ENCODE peak calls at places on chromosome 14, in eight cellular contexts. One of them, this sample, is unnamed.

GRCh38 chr14:68104518-68104917 is 284.9 kb downstream of the RAD51B start:
- ATAC-seq in activated CD8-positive, alpha-beta T cell treated with anti-CD3 and anti-CD28 coated beads, Interleukin-2, amount 10 ng/mL, durations not matched to agents 7 days and 5 days: no peak
- ATAC-seq in PC-3: no peak
- ATAC-seq in right cardiac atrium: peak
- ATAC-seq in psoas muscle: no peak
- ATAC-seq in left cardiac atrium: peak
- ATAC-seq in sciatic nerve: peak
- ATAC-seq in naive B cell: no peak
- ATAC-seq in this sample: peak

GRCh38 chr14:30600907-30601578 is 21.1 kb upstream of the SCFD1 start:
- ATAC-seq in activated CD8-positive, alpha-beta T cell treated with anti-CD3 and anti-CD28 coated beads, Interleukin-2, amount 10 ng/mL, durations not matched to agents 7 days and 5 days: no peak
- ATAC-seq in PC-3: no peak
- ATAC-seq in right cardiac atrium: no peak
- ATAC-seq in psoas muscle: peak
- ATAC-seq in left cardiac atrium: no peak
- ATAC-seq in sciatic nerve: no peak
- ATAC-seq in naive B cell: no peak
- ATAC-seq in this sample: no peak

GRCh38 chr14:75636100-75636692 is 24.5 kb downstream of the ERG28 start:
- ATAC-seq in activated CD8-positive, alpha-beta T cell treated with anti-CD3 and anti-CD28 coated beads, Interleukin-2, amount 10 ng/mL, durations not matched to agents 7 days and 5 days: no peak
- ATAC-seq in PC-3: no peak
- ATAC-seq in right cardiac atrium: peak
- ATAC-seq in psoas muscle: no peak
- ATAC-seq in left cardiac atrium: peak
- ATAC-seq in sciatic nerve: peak
- ATAC-seq in naive B cell: no peak
- ATAC-seq in this sample: no peak

GRCh38 chr14:76267322-76268012 is 108.5 kb upstream of the ESRRB start:
- ATAC-seq in activated CD8-positive, alpha-beta T cell treated with anti-CD3 and anti-CD28 coated beads, Interleukin-2, amount 10 ng/mL, durations not matched to agents 7 days and 5 days: no peak
- ATAC-seq in PC-3: no peak
- ATAC-seq in right cardiac atrium: peak
- ATAC-seq in psoas muscle: peak
- ATAC-seq in left cardiac atrium: peak
- ATAC-seq in sciatic nerve: peak
- ATAC-seq in naive B cell: no peak
- ATAC-seq in this sample: no peak

GRCh38 chr14:102508410-102508773 is 1.2 kb downstream of the ANKRD9 start:
- ATAC-seq in activated CD8-positive, alpha-beta T cell treated with anti-CD3 and anti-CD28 coated beads, Interleukin-2, amount 10 ng/mL, durations not matched to agents 7 days and 5 days: no peak
- ATAC-seq in PC-3: peak
- ATAC-seq in right cardiac atrium: peak
- ATAC-seq in psoas muscle: peak
- ATAC-seq in left cardiac atrium: peak
- ATAC-seq in sciatic nerve: no peak
- ATAC-seq in naive B cell: no peak
- ATAC-seq in this sample: peak

GRCh38 chr14:55915464-55915863 is 202.7 kb upstream of the PELI2 start:
- ATAC-seq in activated CD8-positive, alpha-beta T cell treated with anti-CD3 and anti-CD28 coated beads, Interleukin-2, amount 10 ng/mL, durations not matched to agents 7 days and 5 days: no peak
- ATAC-seq in PC-3: no peak
- ATAC-seq in right cardiac atrium: peak
- ATAC-seq in psoas muscle: no peak
- ATAC-seq in left cardiac atrium: no peak
- ATAC-seq in sciatic nerve: no peak
- ATAC-seq in naive B cell: no peak
- ATAC-seq in this sample: no peak

GRCh38 chr14:64950889-64951288 is 8.3 kb upstream of the GPX2 start:
- ATAC-seq in activated CD8-positive, alpha-beta T cell treated with anti-CD3 and anti-CD28 coated beads, Interleukin-2, amount 10 ng/mL, durations not matched to agents 7 days and 5 days: no peak
- ATAC-seq in PC-3: no peak
- ATAC-seq in right cardiac atrium: peak
- ATAC-seq in psoas muscle: peak
- ATAC-seq in left cardiac atrium: peak
- ATAC-seq in sciatic nerve: no peak
- ATAC-seq in naive B cell: no peak
- ATAC-seq in this sample: no peak

GRCh38 chr14:96455588-96455987 is 46.6 kb upstream of the PAPOLA start:
- ATAC-seq in activated CD8-positive, alpha-beta T cell treated with anti-CD3 and anti-CD28 coated beads, Interleukin-2, amount 10 ng/mL, durations not matched to agents 7 days and 5 days: no peak
- ATAC-seq in PC-3: no peak
- ATAC-seq in right cardiac atrium: no peak
- ATAC-seq in psoas muscle: no peak
- ATAC-seq in left cardiac atrium: no peak
- ATAC-seq in sciatic nerve: no peak
- ATAC-seq in naive B cell: no peak
- ATAC-seq in this sample: no peak

GRCh38 chr14:81031488-81031887 is 76.1 kb downstream of the TSHR start:
- ATAC-seq in activated CD8-positive, alpha-beta T cell treated with anti-CD3 and anti-CD28 coated beads, Interleukin-2, amount 10 ng/mL, durations not matched to agents 7 days and 5 days: no peak
- ATAC-seq in PC-3: no peak
- ATAC-seq in right cardiac atrium: no peak
- ATAC-seq in psoas muscle: no peak
- ATAC-seq in left cardiac atrium: no peak
- ATAC-seq in sciatic nerve: no peak
- ATAC-seq in naive B cell: no peak
- ATAC-seq in this sample: no peak

GRCh38 chr14:104926619-104927431 is 2.1 kb downstream of the PLD4 start:
- ATAC-seq in activated CD8-positive, alpha-beta T cell treated with anti-CD3 and anti-CD28 coated beads, Interleukin-2, amount 10 ng/mL, durations not matched to agents 7 days and 5 days: peak
- ATAC-seq in PC-3: no peak
- ATAC-seq in right cardiac atrium: no peak
- ATAC-seq in psoas muscle: no peak
- ATAC-seq in left cardiac atrium: no peak
- ATAC-seq in sciatic nerve: no peak
- ATAC-seq in naive B cell: peak
- ATAC-seq in this sample: peak

GRCh38 chr14:76011959-76012802 is 26.6 kb downstream of the IFT43 start:
- ATAC-seq in activated CD8-positive, alpha-beta T cell treated with anti-CD3 and anti-CD28 coated beads, Interleukin-2, amount 10 ng/mL, durations not matched to agents 7 days and 5 days: no peak
- ATAC-seq in PC-3: no peak
- ATAC-seq in right cardiac atrium: peak
- ATAC-seq in psoas muscle: no peak
- ATAC-seq in left cardiac atrium: peak
- ATAC-seq in sciatic nerve: peak
- ATAC-seq in naive B cell: no peak
- ATAC-seq in this sample: no peak

GRCh38 chr14:103593577-103593976 is 30.8 kb downstream of the COA8 start:
- ATAC-seq in activated CD8-positive, alpha-beta T cell treated with anti-CD3 and anti-CD28 coated beads, Interleukin-2, amount 10 ng/mL, durations not matched to agents 7 days and 5 days: peak
- ATAC-seq in PC-3: no peak
- ATAC-seq in right cardiac atrium: peak
- ATAC-seq in psoas muscle: no peak
- ATAC-seq in left cardiac atrium: no peak
- ATAC-seq in sciatic nerve: no peak
- ATAC-seq in naive B cell: peak
- ATAC-seq in this sample: no peak

GRCh38 chr14:81485372-81485771 is 48.3 kb downstream of the SEL1L start:
- ATAC-seq in activated CD8-positive, alpha-beta T cell treated with anti-CD3 and anti-CD28 coated beads, Interleukin-2, amount 10 ng/mL, durations not matched to agents 7 days and 5 days: peak
- ATAC-seq in PC-3: no peak
- ATAC-seq in right cardiac atrium: no peak
- ATAC-seq in psoas muscle: no peak
- ATAC-seq in left cardiac atrium: no peak
- ATAC-seq in sciatic nerve: no peak
- ATAC-seq in naive B cell: no peak
- ATAC-seq in this sample: no peak

GRCh38 chr14:60242420-60242819 is 6.6 kb upstream of the PPM1A start:
- ATAC-seq in activated CD8-positive, alpha-beta T cell treated with anti-CD3 and anti-CD28 coated beads, Interleukin-2, amount 10 ng/mL, durations not matched to agents 7 days and 5 days: peak
- ATAC-seq in PC-3: no peak
- ATAC-seq in right cardiac atrium: no peak
- ATAC-seq in psoas muscle: no peak
- ATAC-seq in left cardiac atrium: no peak
- ATAC-seq in sciatic nerve: no peak
- ATAC-seq in naive B cell: no peak
- ATAC-seq in this sample: peak

GRCh38 chr14:64176330-64176729 is 117.8 kb downstream of the ESR2 start:
- ATAC-seq in activated CD8-positive, alpha-beta T cell treated with anti-CD3 and anti-CD28 coated beads, Interleukin-2, amount 10 ng/mL, durations not matched to agents 7 days and 5 days: no peak
- ATAC-seq in PC-3: no peak
- ATAC-seq in right cardiac atrium: no peak
- ATAC-seq in psoas muscle: no peak
- ATAC-seq in left cardiac atrium: no peak
- ATAC-seq in sciatic nerve: no peak
- ATAC-seq in naive B cell: no peak
- ATAC-seq in this sample: no peak

GRCh38 chr14:61350871-61351270 is 29.5 kb downstream of the PRKCH start:
- ATAC-seq in activated CD8-positive, alpha-beta T cell treated with anti-CD3 and anti-CD28 coated beads, Interleukin-2, amount 10 ng/mL, durations not matched to agents 7 days and 5 days: peak
- ATAC-seq in PC-3: no peak
- ATAC-seq in right cardiac atrium: no peak
- ATAC-seq in psoas muscle: no peak
- ATAC-seq in left cardiac atrium: no peak
- ATAC-seq in sciatic nerve: no peak
- ATAC-seq in naive B cell: peak
- ATAC-seq in this sample: no peak

GRCh38 chr14:33120966-33121365 is 182.3 kb downstream of the NPAS3 start:
- ATAC-seq in activated CD8-positive, alpha-beta T cell treated with anti-CD3 and anti-CD28 coated beads, Interleukin-2, amount 10 ng/mL, durations not matched to agents 7 days and 5 days: no peak
- ATAC-seq in PC-3: peak
- ATAC-seq in right cardiac atrium: no peak
- ATAC-seq in psoas muscle: no peak
- ATAC-seq in left cardiac atrium: no peak
- ATAC-seq in sciatic nerve: no peak
- ATAC-seq in naive B cell: no peak
- ATAC-seq in this sample: peak

GRCh38 chr14:99575043-99576023 is 28.7 kb downstream of the CCDC85C start:
- ATAC-seq in activated CD8-positive, alpha-beta T cell treated with anti-CD3 and anti-CD28 coated beads, Interleukin-2, amount 10 ng/mL, durations not matched to agents 7 days and 5 days: no peak
- ATAC-seq in PC-3: peak
- ATAC-seq in right cardiac atrium: peak
- ATAC-seq in psoas muscle: peak
- ATAC-seq in left cardiac atrium: peak
- ATAC-seq in sciatic nerve: no peak
- ATAC-seq in naive B cell: no peak
- ATAC-seq in this sample: peak

GRCh38 chr14:23172572-23172971 is 10.9 kb downstream of the SLC7A8 start:
- ATAC-seq in activated CD8-positive, alpha-beta T cell treated with anti-CD3 and anti-CD28 coated beads, Interleukin-2, amount 10 ng/mL, durations not matched to agents 7 days and 5 days: peak
- ATAC-seq in PC-3: no peak
- ATAC-seq in right cardiac atrium: no peak
- ATAC-seq in psoas muscle: no peak
- ATAC-seq in left cardiac atrium: no peak
- ATAC-seq in sciatic nerve: no peak
- ATAC-seq in naive B cell: no peak
- ATAC-seq in this sample: no peak

GRCh38 chr14:103073876-103074698 is 9.9 kb upstream of the LBHD2 start:
- ATAC-seq in activated CD8-positive, alpha-beta T cell treated with anti-CD3 and anti-CD28 coated beads, Interleukin-2, amount 10 ng/mL, durations not matched to agents 7 days and 5 days: no peak
- ATAC-seq in PC-3: no peak
- ATAC-seq in right cardiac atrium: peak
- ATAC-seq in psoas muscle: no peak
- ATAC-seq in left cardiac atrium: peak
- ATAC-seq in sciatic nerve: peak
- ATAC-seq in naive B cell: no peak
- ATAC-seq in this sample: no peak

GRCh38 chr14:65263161-65263788 is 149.3 kb upstream of the FUT8 start:
- ATAC-seq in activated CD8-positive, alpha-beta T cell treated with anti-CD3 and anti-CD28 coated beads, Interleukin-2, amount 10 ng/mL, durations not matched to agents 7 days and 5 days: no peak
- ATAC-seq in PC-3: peak
- ATAC-seq in right cardiac atrium: no peak
- ATAC-seq in psoas muscle: no peak
- ATAC-seq in left cardiac atrium: no peak
- ATAC-seq in sciatic nerve: no peak
- ATAC-seq in naive B cell: no peak
- ATAC-seq in this sample: peak

GRCh38 chr14:68628605-68629310 is 164.1 kb downstream of the ZFP36L1 start:
- ATAC-seq in activated CD8-positive, alpha-beta T cell treated with anti-CD3 and anti-CD28 coated beads, Interleukin-2, amount 10 ng/mL, durations not matched to agents 7 days and 5 days: peak
- ATAC-seq in PC-3: peak
- ATAC-seq in right cardiac atrium: no peak
- ATAC-seq in psoas muscle: no peak
- ATAC-seq in left cardiac atrium: no peak
- ATAC-seq in sciatic nerve: no peak
- ATAC-seq in naive B cell: peak
- ATAC-seq in this sample: peak

GRCh38 chr14:103121161-103121845 is 2.0 kb upstream of the TNFAIP2 start:
- ATAC-seq in activated CD8-positive, alpha-beta T cell treated with anti-CD3 and anti-CD28 coated beads, Interleukin-2, amount 10 ng/mL, durations not matched to agents 7 days and 5 days: no peak
- ATAC-seq in PC-3: no peak
- ATAC-seq in right cardiac atrium: peak
- ATAC-seq in psoas muscle: no peak
- ATAC-seq in left cardiac atrium: peak
- ATAC-seq in sciatic nerve: peak
- ATAC-seq in naive B cell: no peak
- ATAC-seq in this sample: peak

GRCh38 chr14:35212471-35213142 is 79.6 kb upstream of the PSMA6 start:
- ATAC-seq in activated CD8-positive, alpha-beta T cell treated with anti-CD3 and anti-CD28 coated beads, Interleukin-2, amount 10 ng/mL, durations not matched to agents 7 days and 5 days: no peak
- ATAC-seq in PC-3: no peak
- ATAC-seq in right cardiac atrium: no peak
- ATAC-seq in psoas muscle: no peak
- ATAC-seq in left cardiac atrium: no peak
- ATAC-seq in sciatic nerve: no peak
- ATAC-seq in naive B cell: no peak
- ATAC-seq in this sample: no peak

GRCh38 chr14:57168138-57168695 is 100.5 kb downstream of the EXOC5 start:
- ATAC-seq in activated CD8-positive, alpha-beta T cell treated with anti-CD3 and anti-CD28 coated beads, Interleukin-2, amount 10 ng/mL, durations not matched to agents 7 days and 5 days: no peak
- ATAC-seq in PC-3: no peak
- ATAC-seq in right cardiac atrium: no peak
- ATAC-seq in psoas muscle: no peak
- ATAC-seq in left cardiac atrium: no peak
- ATAC-seq in sciatic nerve: no peak
- ATAC-seq in naive B cell: no peak
- ATAC-seq in this sample: no peak

GRCh38 chr14:53306267-53306721 is 153.2 kb upstream of the DDHD1 start:
- ATAC-seq in activated CD8-positive, alpha-beta T cell treated with anti-CD3 and anti-CD28 coated beads, Interleukin-2, amount 10 ng/mL, durations not matched to agents 7 days and 5 days: peak
- ATAC-seq in PC-3: peak
- ATAC-seq in right cardiac atrium: peak
- ATAC-seq in psoas muscle: peak
- ATAC-seq in left cardiac atrium: peak
- ATAC-seq in sciatic nerve: peak
- ATAC-seq in naive B cell: no peak
- ATAC-seq in this sample: peak

GRCh38 chr14:70981005-70981952 is 74.0 kb downstream of the PCNX1 start:
- ATAC-seq in activated CD8-positive, alpha-beta T cell treated with anti-CD3 and anti-CD28 coated beads, Interleukin-2, amount 10 ng/mL, durations not matched to agents 7 days and 5 days: peak
- ATAC-seq in PC-3: peak
- ATAC-seq in right cardiac atrium: peak
- ATAC-seq in psoas muscle: no peak
- ATAC-seq in left cardiac atrium: no peak
- ATAC-seq in sciatic nerve: no peak
- ATAC-seq in naive B cell: no peak
- ATAC-seq in this sample: no peak

GRCh38 chr14:73757381-73757780 is 43.2 kb upstream of the PNMA1 start:
- ATAC-seq in activated CD8-positive, alpha-beta T cell treated with anti-CD3 and anti-CD28 coated beads, Interleukin-2, amount 10 ng/mL, durations not matched to agents 7 days and 5 days: no peak
- ATAC-seq in PC-3: no peak
- ATAC-seq in right cardiac atrium: no peak
- ATAC-seq in psoas muscle: no peak
- ATAC-seq in left cardiac atrium: no peak
- ATAC-seq in sciatic nerve: no peak
- ATAC-seq in naive B cell: no peak
- ATAC-seq in this sample: no peak

GRCh38 chr14:86402547-86402946 is 872.6 kb downstream of the FLRT2 start:
- ATAC-seq in activated CD8-positive, alpha-beta T cell treated with anti-CD3 and anti-CD28 coated beads, Interleukin-2, amount 10 ng/mL, durations not matched to agents 7 days and 5 days: no peak
- ATAC-seq in PC-3: no peak
- ATAC-seq in right cardiac atrium: no peak
- ATAC-seq in psoas muscle: no peak
- ATAC-seq in left cardiac atrium: no peak
- ATAC-seq in sciatic nerve: no peak
- ATAC-seq in naive B cell: no peak
- ATAC-seq in this sample: no peak

GRCh38 chr14:101335061-101335661 is 226.1 kb upstream of the DIO3 start:
- ATAC-seq in activated CD8-positive, alpha-beta T cell treated with anti-CD3 and anti-CD28 coated beads, Interleukin-2, amount 10 ng/mL, durations not matched to agents 7 days and 5 days: no peak
- ATAC-seq in PC-3: no peak
- ATAC-seq in right cardiac atrium: no peak
- ATAC-seq in psoas muscle: no peak
- ATAC-seq in left cardiac atrium: no peak
- ATAC-seq in sciatic nerve: peak
- ATAC-seq in naive B cell: no peak
- ATAC-seq in this sample: no peak

GRCh38 chr14:50085570-50086315 is 30.6 kb downstream of the VCPKMT start:
- ATAC-seq in activated CD8-positive, alpha-beta T cell treated with anti-CD3 and anti-CD28 coated beads, Interleukin-2, amount 10 ng/mL, durations not matched to agents 7 days and 5 days: no peak
- ATAC-seq in PC-3: peak
- ATAC-seq in right cardiac atrium: no peak
- ATAC-seq in psoas muscle: no peak
- ATAC-seq in left cardiac atrium: no peak
- ATAC-seq in sciatic nerve: no peak
- ATAC-seq in naive B cell: peak
- ATAC-seq in this sample: no peak

GRCh38 chr14:26281280-26281998 is 316.4 kb downstream of the NOVA1 start:
- ATAC-seq in activated CD8-positive, alpha-beta T cell treated with anti-CD3 and anti-CD28 coated beads, Interleukin-2, amount 10 ng/mL, durations not matched to agents 7 days and 5 days: no peak
- ATAC-seq in PC-3: peak
- ATAC-seq in right cardiac atrium: no peak
- ATAC-seq in psoas muscle: no peak
- ATAC-seq in left cardiac atrium: peak
- ATAC-seq in sciatic nerve: peak
- ATAC-seq in naive B cell: no peak
- ATAC-seq in this sample: peak

GRCh38 chr14:31745741-31746140 is 184.5 kb downstream of the NUBPL start:
- ATAC-seq in activated CD8-positive, alpha-beta T cell treated with anti-CD3 and anti-CD28 coated beads, Interleukin-2, amount 10 ng/mL, durations not matched to agents 7 days and 5 days: no peak
- ATAC-seq in PC-3: no peak
- ATAC-seq in right cardiac atrium: no peak
- ATAC-seq in psoas muscle: no peak
- ATAC-seq in left cardiac atrium: no peak
- ATAC-seq in sciatic nerve: no peak
- ATAC-seq in naive B cell: no peak
- ATAC-seq in this sample: no peak